ENCODE peak calls at places on chromosomes 2 and 18, in four cellular contexts. M is K562, X is WTC11, V is HepG2. N is an unnamed sample.

GRCh38 chr2:188307850-188308283 is 16.2 kb downstream of the GULP1 start:
- DNase-seq in M (no peak), X (no peak), V (no peak), N (no peak)

GRCh38 chr2:221911890-221912289 is 339.8 kb upstream of the EPHA4 start:
- DNase-seq in M (no peak), X (no peak), V (no peak), N (no peak)

GRCh38 chr18:55513199-55513598 is 74.8 kb downstream of the TCF4 start:
- DNase-seq in M (no peak), X (no peak), V (no peak), N (no peak)

GRCh38 chr18:71784777-71785176 is 759.4 kb downstream of the CBLN2 start:
- DNase-seq in M (peak), X (no peak), V (peak), N (peak)

GRCh38 chr2:77520981-77521380 is 1.2 kb downstream of the LRRTM4 start:
- DNase-seq in M (no peak), X (no peak), V (no peak), N (no peak)

GRCh38 chr2:44233450-44234128 is 41.7 kb upstream of the SLC3A1 start:
- DNase-seq in M (no peak), X (no peak), V (peak), N (peak)

GRCh38 chr2:143026411-143027054 is 102.7 kb upstream of the ARHGAP15 start:
- DNase-seq in M (no peak), X (peak), V (no peak), N (no peak)

GRCh38 chr2:207240649-207241048 is 74.9 kb upstream of the KLF7 start:
- DNase-seq in M (no peak), X (no peak), V (no peak), N (no peak)

GRCh38 chr2:162244559-162245031 is 1.4 kb upstream of the FAP start:
- DNase-seq in M (no peak), X (no peak), V (no peak), N (peak)

GRCh38 chr2:161971532-161971931 is 102.5 kb downstream of the DPP4 start:
- DNase-seq in M (no peak), X (no peak), V (no peak), N (no peak)

GRCh38 chr2:176072951-176073904 is 10.5 kb downstream of the EVX2 start:
- DNase-seq in M (no peak), X (no peak), V (no peak), N (no peak)

DNA sequence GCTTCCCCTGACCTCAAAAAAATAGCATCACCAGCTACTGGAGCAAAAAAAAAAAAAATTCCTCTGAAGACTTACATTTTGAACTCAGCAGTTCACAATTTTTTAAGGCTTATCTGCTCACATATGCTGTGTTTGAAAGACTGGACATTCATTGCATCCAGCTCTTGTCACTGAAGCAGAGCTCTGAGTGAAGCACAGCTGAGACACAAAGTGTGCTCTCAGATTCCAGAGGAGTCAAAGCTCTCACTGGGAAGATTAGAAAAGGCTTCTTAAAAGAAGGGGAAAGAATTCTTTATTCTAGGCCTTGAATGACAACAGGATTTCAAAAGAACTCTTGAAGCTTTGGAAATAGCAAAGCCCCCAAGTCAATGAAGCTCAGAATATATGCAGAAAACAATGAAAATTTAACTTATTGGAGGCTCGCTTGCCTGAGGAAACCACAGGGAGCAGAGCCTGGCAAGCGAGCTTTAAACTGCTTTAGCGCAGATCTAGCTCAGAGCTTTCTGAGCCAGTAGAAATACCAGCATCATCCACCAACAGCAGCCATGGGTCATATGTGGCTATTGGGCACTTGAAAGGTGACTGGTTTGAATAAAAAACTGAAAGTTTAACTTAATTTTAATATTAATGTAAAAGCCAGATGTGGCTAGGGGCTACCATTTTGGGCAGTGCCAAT is 369.7 kb downstream of the OSR1 start:
- DNase-seq in M (no peak), X (no peak), V (no peak), N (no peak)
- TF ChIP-seq HMGXB4 in M (no peak), X (no peak), V (no peak), N (no peak)

GRCh38 chr18:62289047-62289446 is 36.1 kb upstream of the TNFRSF11A start:
- DNase-seq in M (no peak), X (no peak), V (no peak), N (no peak)
- TF ChIP-seq HMGXB4 in M (no peak), X (no peak), V (no peak), N (no peak)

GRCh38 chr2:112077814-112078213 is 22.7 kb downstream of the TMEM87B start:
- DNase-seq in M (no peak), X (peak), V (no peak), N (no peak)
- TF ChIP-seq HMGXB4 in M (no peak), X (no peak), V (no peak), N (no peak)

GRCh38 chr2:241540766-241541561 is 17.6 kb upstream of the BOK start:
- DNase-seq in M (peak), X (peak), V (no peak), N (peak)
- TF ChIP-seq HMGXB4 in M (no peak), X (no peak), V (no peak), N (no peak)

GRCh38 chr2:46351388-46352141 is 54.4 kb downstream of the EPAS1 start:
- DNase-seq in M (no peak), X (peak), V (no peak), N (no peak)
- TF ChIP-seq HMGXB4 in M (no peak), X (no peak), V (no peak), N (no peak)

GRCh38 chr2:197274349-197274748 is 36.2 kb downstream of the ANKRD44 start:
- DNase-seq in M (no peak), X (no peak), V (no peak), N (no peak)

GRCh38 chr2:197270601-197271000 is 40.0 kb downstream of the ANKRD44 start:
- DNase-seq in M (no peak), X (no peak), V (no peak), N (no peak)

GRCh38 chr2:197276156-197276555 is 34.4 kb downstream of the ANKRD44 start:
- DNase-seq in M (no peak), X (no peak), V (no peak), N (no peak)

GRCh38 chr2:197274937-197275336 is 35.6 kb downstream of the ANKRD44 start:
- DNase-seq in M (no peak), X (no peak), V (no peak), N (no peak)

GRCh38 chr2:197273485-197273884 is 37.1 kb downstream of the ANKRD44 start:
- DNase-seq in M (no peak), X (no peak), V (no peak), N (no peak)
- TF ChIP-seq HMGXB4 in M (no peak), X (no peak), V (no peak), N (no peak)

GRCh38 chr2:64012115-64012514 is 7.1 kb downstream of the VPS54 start:
- DNase-seq in M (no peak), X (no peak), V (no peak), N (no peak)
- TF ChIP-seq HMGXB4 in M (no peak), X (no peak), V (no peak), N (no peak)

N was measured in A549.